ENCODE peak calls at places on chromosomes 12 and 14, in seven cellular contexts. One of them, this sample, is unnamed. For H3K36me3, the result is how much of the 10 kb centered on the place peaks cover.

GRCh38 chr12:95820096-95820703 is 29.6 kb upstream of the NTN4 start:
- DNase-seq in Peyer's patch: no peak
- DNase-seq in CD4-positive, CD25-positive, alpha-beta regulatory T cell: no peak
- DNase-seq in mammary epithelial cell: peak
- DNase-seq in CD8-positive, alpha-beta memory T cell: no peak
- DNase-seq in colonic mucosa: peak
- DNase-seq in pancreas: peak
- DNase-seq in this sample: peak

GRCh38 chr12:5467941-5468340 is 36.0 kb downstream of the NTF3 start:
- DNase-seq in Peyer's patch: no peak
- DNase-seq in CD4-positive, CD25-positive, alpha-beta regulatory T cell: no peak
- DNase-seq in mammary epithelial cell: no peak
- DNase-seq in CD8-positive, alpha-beta memory T cell: no peak
- DNase-seq in colonic mucosa: no peak
- DNase-seq in pancreas: no peak
- DNase-seq in this sample: no peak

GRCh38 chr12:104314242-104314614 is 10.7 kb downstream of the EID3 start:
- DNase-seq in Peyer's patch: no peak
- DNase-seq in CD4-positive, CD25-positive, alpha-beta regulatory T cell: no peak
- DNase-seq in mammary epithelial cell: no peak
- DNase-seq in CD8-positive, alpha-beta memory T cell: no peak
- DNase-seq in colonic mucosa: no peak
- DNase-seq in pancreas: no peak
- DNase-seq in this sample: no peak

GRCh38 chr12:12466157-12466556 is 96.5 kb downstream of the DUSP16 start:
- DNase-seq in Peyer's patch: no peak
- DNase-seq in CD4-positive, CD25-positive, alpha-beta regulatory T cell: peak
- DNase-seq in mammary epithelial cell: no peak
- DNase-seq in CD8-positive, alpha-beta memory T cell: peak
- DNase-seq in colonic mucosa: no peak
- DNase-seq in pancreas: no peak
- DNase-seq in this sample: no peak

GRCh38 chr12:1934831-1935230 is 16.4 kb upstream of the CACNA2D4 start:
- DNase-seq in Peyer's patch: no peak
- DNase-seq in CD4-positive, CD25-positive, alpha-beta regulatory T cell: no peak
- DNase-seq in mammary epithelial cell: no peak
- DNase-seq in CD8-positive, alpha-beta memory T cell: no peak
- DNase-seq in colonic mucosa: peak
- DNase-seq in pancreas: no peak
- DNase-seq in this sample: no peak

GRCh38 chr12:1603621-1604020 is 9.2 kb upstream of the FBXL14 start:
- DNase-seq in Peyer's patch: no peak
- DNase-seq in CD4-positive, CD25-positive, alpha-beta regulatory T cell: no peak
- DNase-seq in mammary epithelial cell: no peak
- DNase-seq in CD8-positive, alpha-beta memory T cell: no peak
- DNase-seq in colonic mucosa: no peak
- DNase-seq in pancreas: no peak
- DNase-seq in this sample: no peak

GRCh38 chr12:26749781-26750180 is 83.2 kb downstream of the ITPR2 start:
- DNase-seq in Peyer's patch: no peak
- DNase-seq in CD4-positive, CD25-positive, alpha-beta regulatory T cell: no peak
- DNase-seq in mammary epithelial cell: peak
- DNase-seq in CD8-positive, alpha-beta memory T cell: no peak
- DNase-seq in colonic mucosa: no peak
- DNase-seq in pancreas: no peak
- DNase-seq in this sample: no peak

GRCh38 chr12:18750087-18750486 is 12.2 kb downstream of the CAPZA3 start:
- DNase-seq in Peyer's patch: no peak
- DNase-seq in CD4-positive, CD25-positive, alpha-beta regulatory T cell: no peak
- DNase-seq in mammary epithelial cell: no peak
- DNase-seq in CD8-positive, alpha-beta memory T cell: no peak
- DNase-seq in colonic mucosa: no peak
- DNase-seq in pancreas: no peak
- DNase-seq in this sample: no peak

GRCh38 chr14:96100171-96101064 is 61.3 kb downstream of the C14orf132 start:
- DNase-seq in Peyer's patch: peak
- DNase-seq in CD4-positive, CD25-positive, alpha-beta regulatory T cell: no peak
- DNase-seq in mammary epithelial cell: peak
- DNase-seq in CD8-positive, alpha-beta memory T cell: peak
- DNase-seq in colonic mucosa: peak
- DNase-seq in pancreas: peak
- DNase-seq in this sample: peak

GRCh38 chr12:59164991-59165718 is 244.9 kb upstream of the LRIG3 start:
- DNase-seq in Peyer's patch: no peak
- DNase-seq in CD4-positive, CD25-positive, alpha-beta regulatory T cell: no peak
- DNase-seq in mammary epithelial cell: peak
- DNase-seq in CD8-positive, alpha-beta memory T cell: no peak
- DNase-seq in colonic mucosa: no peak
- DNase-seq in pancreas: no peak
- DNase-seq in this sample: no peak

GRCh38 chr14:24984846-24985589 is 64.9 kb downstream of the STXBP6 start:
- DNase-seq in Peyer's patch: no peak
- DNase-seq in CD4-positive, CD25-positive, alpha-beta regulatory T cell: no peak
- DNase-seq in mammary epithelial cell: no peak
- DNase-seq in CD8-positive, alpha-beta memory T cell: no peak
- DNase-seq in colonic mucosa: peak
- DNase-seq in pancreas: peak
- DNase-seq in this sample: peak

GRCh38 chr12:127485528-127485927 is 781.4 kb upstream of the TMEM132C start:
- DNase-seq in Peyer's patch: no peak
- DNase-seq in CD4-positive, CD25-positive, alpha-beta regulatory T cell: no peak
- DNase-seq in mammary epithelial cell: peak
- DNase-seq in CD8-positive, alpha-beta memory T cell: no peak
- DNase-seq in colonic mucosa: no peak
- DNase-seq in pancreas: no peak
- DNase-seq in this sample: peak

GRCh38 chr14:54453252-54453651 is 12.1 kb upstream of the CNIH1 start:
- DNase-seq in Peyer's patch: no peak
- DNase-seq in CD4-positive, CD25-positive, alpha-beta regulatory T cell: no peak
- DNase-seq in mammary epithelial cell: peak
- DNase-seq in CD8-positive, alpha-beta memory T cell: no peak
- DNase-seq in colonic mucosa: no peak
- DNase-seq in pancreas: no peak
- DNase-seq in this sample: no peak

GRCh38 chr12:8145754-8146415 is 10.9 kb upstream of the ZNF705A start:
- DNase-seq in Peyer's patch: no peak
- DNase-seq in CD4-positive, CD25-positive, alpha-beta regulatory T cell: no peak
- DNase-seq in mammary epithelial cell: peak
- DNase-seq in CD8-positive, alpha-beta memory T cell: no peak
- DNase-seq in colonic mucosa: peak
- DNase-seq in pancreas: peak
- DNase-seq in this sample: no peak

GRCh38 chr14:47278233-47278842 is 397.1 kb downstream of the MDGA2 start:
- DNase-seq in Peyer's patch: peak
- DNase-seq in CD4-positive, CD25-positive, alpha-beta regulatory T cell: no peak
- DNase-seq in mammary epithelial cell: peak
- DNase-seq in CD8-positive, alpha-beta memory T cell: no peak
- DNase-seq in colonic mucosa: peak
- DNase-seq in pancreas: peak
- DNase-seq in this sample: peak

GRCh38 chr12:59619461-59620240 is 23.8 kb downstream of the SLC16A7 start:
- DNase-seq in Peyer's patch: no peak
- DNase-seq in CD4-positive, CD25-positive, alpha-beta regulatory T cell: no peak
- DNase-seq in mammary epithelial cell: no peak
- DNase-seq in CD8-positive, alpha-beta memory T cell: no peak
- DNase-seq in colonic mucosa: no peak
- DNase-seq in pancreas: no peak
- DNase-seq in this sample: no peak

GRCh38 chr14:23183479-23183878 is at the start of gene SLC7A8:
- DNase-seq in Peyer's patch: peak
- DNase-seq in CD4-positive, CD25-positive, alpha-beta regulatory T cell: no peak
- DNase-seq in mammary epithelial cell: no peak
- DNase-seq in CD8-positive, alpha-beta memory T cell: no peak
- DNase-seq in colonic mucosa: peak
- DNase-seq in pancreas: peak
- DNase-seq in this sample: peak

GRCh38 chr12:10304161-10304574 is 3.5 kb upstream of the KLRD1 start:
- DNase-seq in Peyer's patch: no peak
- DNase-seq in CD4-positive, CD25-positive, alpha-beta regulatory T cell: no peak
- DNase-seq in mammary epithelial cell: peak
- DNase-seq in CD8-positive, alpha-beta memory T cell: no peak
- DNase-seq in colonic mucosa: no peak
- DNase-seq in pancreas: no peak
- DNase-seq in this sample: no peak

GRCh38 chr14:88553886-88554457 is 835 bp downstream of the PTPN21 start:
- DNase-seq in Peyer's patch: no peak
- DNase-seq in CD4-positive, CD25-positive, alpha-beta regulatory T cell: no peak
- DNase-seq in mammary epithelial cell: no peak
- DNase-seq in CD8-positive, alpha-beta memory T cell: no peak
- DNase-seq in colonic mucosa: no peak
- DNase-seq in pancreas: no peak
- DNase-seq in this sample: no peak
- H3K27ac ChIP-seq in Peyer's patch: peak
- H3K27ac ChIP-seq in CD4-positive, CD25-positive, alpha-beta regulatory T cell: no peak
- H3K27ac ChIP-seq in mammary epithelial cell: peak
- H3K27ac ChIP-seq in CD8-positive, alpha-beta memory T cell: no peak
- H3K27ac ChIP-seq in colonic mucosa: peak
- H3K27ac ChIP-seq in pancreas: peak
- H3K27ac ChIP-seq in this sample: peak

GRCh38 chr12:121424632-121424992 is 24.7 kb downstream of the RNF34 start:
- DNase-seq in Peyer's patch: no peak
- DNase-seq in CD4-positive, CD25-positive, alpha-beta regulatory T cell: no peak
- DNase-seq in mammary epithelial cell: no peak
- DNase-seq in CD8-positive, alpha-beta memory T cell: no peak
- DNase-seq in colonic mucosa: no peak
- DNase-seq in pancreas: no peak
- DNase-seq in this sample: no peak
- H3K36me3 ChIP-seq in Peyer's patch: half or more
- H3K36me3 ChIP-seq in CD4-positive, CD25-positive, alpha-beta regulatory T cell: half or more
- H3K36me3 ChIP-seq in mammary epithelial cell: half or more
- H3K36me3 ChIP-seq in CD8-positive, alpha-beta memory T cell: half or more
- H3K36me3 ChIP-seq in colonic mucosa: under half
- H3K36me3 ChIP-seq in pancreas: half or more
- H3K36me3 ChIP-seq in this sample: half or more

GRCh38 chr14:49895480-49895879 is 2.6 kb downstream of the ARF6 start:
- DNase-seq in Peyer's patch: no peak
- DNase-seq in CD4-positive, CD25-positive, alpha-beta regulatory T cell: no peak
- DNase-seq in mammary epithelial cell: peak
- DNase-seq in CD8-positive, alpha-beta memory T cell: no peak
- DNase-seq in colonic mucosa: peak
- DNase-seq in pancreas: no peak
- DNase-seq in this sample: no peak

GRCh38 chr14:49897414-49897813 is 4.5 kb downstream of the ARF6 start:
- DNase-seq in Peyer's patch: no peak
- DNase-seq in CD4-positive, CD25-positive, alpha-beta regulatory T cell: no peak
- DNase-seq in mammary epithelial cell: no peak
- DNase-seq in CD8-positive, alpha-beta memory T cell: no peak
- DNase-seq in colonic mucosa: no peak
- DNase-seq in pancreas: no peak
- DNase-seq in this sample: no peak

GRCh38 chr14:49897965-49898364 is 5.1 kb downstream of the ARF6 start:
- DNase-seq in Peyer's patch: no peak
- DNase-seq in CD4-positive, CD25-positive, alpha-beta regulatory T cell: no peak
- DNase-seq in mammary epithelial cell: peak
- DNase-seq in CD8-positive, alpha-beta memory T cell: no peak
- DNase-seq in colonic mucosa: peak
- DNase-seq in pancreas: no peak
- DNase-seq in this sample: peak

GRCh38 chr14:49898485-49898884 is 5.6 kb downstream of the ARF6 start:
- DNase-seq in Peyer's patch: no peak
- DNase-seq in CD4-positive, CD25-positive, alpha-beta regulatory T cell: no peak
- DNase-seq in mammary epithelial cell: no peak
- DNase-seq in CD8-positive, alpha-beta memory T cell: no peak
- DNase-seq in colonic mucosa: no peak
- DNase-seq in pancreas: no peak
- DNase-seq in this sample: no peak

DNA sequence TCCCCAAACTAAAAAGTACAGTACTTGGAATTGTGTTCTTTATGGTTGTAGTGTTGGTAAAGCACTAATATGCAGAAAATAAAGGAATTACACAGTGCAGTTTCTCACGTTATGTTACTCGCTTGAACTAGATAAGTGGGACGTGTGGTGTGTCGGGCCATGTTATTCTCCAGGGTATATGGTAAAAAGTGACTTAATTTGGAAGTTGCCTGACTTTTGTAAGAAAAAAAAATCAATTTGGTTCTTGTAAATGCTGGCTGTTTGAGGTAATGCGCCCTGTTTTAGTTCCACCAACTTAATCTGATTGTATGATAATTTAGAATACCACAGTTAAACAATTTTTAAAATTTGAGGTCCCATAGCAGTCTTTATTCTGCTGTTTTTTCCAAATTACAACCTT is 4.1 kb downstream of the ARF6 start:
- DNase-seq in Peyer's patch: no peak
- DNase-seq in CD4-positive, CD25-positive, alpha-beta regulatory T cell: no peak
- DNase-seq in mammary epithelial cell: no peak
- DNase-seq in CD8-positive, alpha-beta memory T cell: no peak
- DNase-seq in colonic mucosa: peak
- DNase-seq in pancreas: no peak
- DNase-seq in this sample: no peak
- H3K27ac ChIP-seq in Peyer's patch: no peak
- H3K27ac ChIP-seq in CD4-positive, CD25-positive, alpha-beta regulatory T cell: peak
- H3K27ac ChIP-seq in mammary epithelial cell: peak
- H3K27ac ChIP-seq in CD8-positive, alpha-beta memory T cell: peak
- H3K27ac ChIP-seq in colonic mucosa: peak
- H3K27ac ChIP-seq in pancreas: peak
- H3K27ac ChIP-seq in this sample: peak

DNA sequence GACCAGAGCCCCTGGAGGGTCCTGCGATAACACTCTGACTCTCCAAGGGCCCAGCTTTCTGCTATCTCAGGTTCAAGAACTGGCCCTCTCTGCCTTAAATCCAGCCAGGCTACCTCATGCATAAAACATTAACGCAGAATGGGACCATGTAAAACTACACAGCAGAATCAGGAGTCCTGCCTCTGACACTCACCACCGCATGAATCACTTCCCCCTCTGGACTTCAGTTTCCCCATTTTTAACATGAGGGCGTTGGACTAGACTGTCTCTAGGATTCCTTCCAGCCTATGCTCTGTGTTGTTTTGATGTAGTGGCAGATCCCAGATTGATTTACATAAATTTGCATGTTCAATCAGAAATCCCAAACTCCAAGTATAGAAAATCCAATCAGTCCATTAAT is 3.3 kb downstream of the NCKAP5L start:
- DNase-seq in Peyer's patch: no peak
- DNase-seq in CD4-positive, CD25-positive, alpha-beta regulatory T cell: no peak
- DNase-seq in mammary epithelial cell: peak
- DNase-seq in CD8-positive, alpha-beta memory T cell: no peak
- DNase-seq in colonic mucosa: no peak
- DNase-seq in pancreas: no peak
- DNase-seq in this sample: no peak
- H3K36me3 ChIP-seq in Peyer's patch: under half
- H3K36me3 ChIP-seq in CD4-positive, CD25-positive, alpha-beta regulatory T cell: under half
- H3K36me3 ChIP-seq in mammary epithelial cell: under half
- H3K36me3 ChIP-seq in CD8-positive, alpha-beta memory T cell: under half
- H3K36me3 ChIP-seq in colonic mucosa: under half
- H3K36me3 ChIP-seq in pancreas: under half
- H3K36me3 ChIP-seq in this sample: under half

GRCh38 chr14:72715215-72715909 is 178.5 kb downstream of the DPF3 start:
- DNase-seq in Peyer's patch: no peak
- DNase-seq in CD4-positive, CD25-positive, alpha-beta regulatory T cell: no peak
- DNase-seq in mammary epithelial cell: no peak
- DNase-seq in CD8-positive, alpha-beta memory T cell: no peak
- DNase-seq in colonic mucosa: no peak
- DNase-seq in pancreas: no peak
- DNase-seq in this sample: no peak
- H3K27ac ChIP-seq in Peyer's patch: no peak
- H3K27ac ChIP-seq in CD4-positive, CD25-positive, alpha-beta regulatory T cell: no peak
- H3K27ac ChIP-seq in mammary epithelial cell: no peak
- H3K27ac ChIP-seq in CD8-positive, alpha-beta memory T cell: no peak
- H3K27ac ChIP-seq in colonic mucosa: no peak
- H3K27ac ChIP-seq in pancreas: no peak
- H3K27ac ChIP-seq in this sample: no peak